ENCODE peak calls at places on chromosome 4, in nine cellular contexts. E is mammary epithelial cell, A is dorsolateral prefrontal cortex, X is HCT116, R is mucosa of descending colon, K is retinal pigment epithelial cell, V is aorta, I is fibroblast of mammary gland, P is left lung. H is an unnamed sample.

GRCh38 chr4:20393486-20394100 is 141.9 kb downstream of the SLIT2 start:
- DNase-seq in R (no peak), X (no peak), A (no peak), E (no peak), K (no peak), P (no peak), V (no peak), I (peak), H (no peak)

GRCh38 chr4:73674451-73674919 is 54.2 kb upstream of the RASSF6 start:
- DNase-seq in I (peak), K (no peak), R (no peak), X (no peak), E (peak), V (no peak), A (no peak), P (no peak), H (peak)

GRCh38 chr4:158255727-158256324 is 45.5 kb downstream of the TMEM144 start:
- DNase-seq in A (no peak), I (peak), P (no peak), R (peak), E (peak), V (no peak), K (no peak), X (peak), H (no peak)

GRCh38 chr4:97153042-97153441 is 990.2 kb downstream of the STPG2 start:
- DNase-seq in X (peak), V (no peak), P (no peak), K (peak), A (no peak), R (peak), E (peak), I (no peak), H (no peak)

GRCh38 chr4:3074846-3075651 is 568 bp downstream of the HTT start:
- DNase-seq in K (peak), A (peak), V (peak), P (peak), R (peak), X (peak), I (peak), E (peak), H (peak)

GRCh38 chr4:16889945-16890344 is 8.5 kb downstream of the LDB2 start:
- DNase-seq in A (no peak), R (no peak), E (no peak), V (no peak), K (no peak), I (no peak), X (no peak), P (no peak), H (no peak)

GRCh38 chr4:104020641-104021040 is 300.9 kb upstream of the TACR3 start:
- DNase-seq in X (no peak), P (no peak), E (no peak), K (no peak), R (no peak), A (no peak), V (no peak), I (no peak), H (no peak)

GRCh38 chr4:80043534-80043933 is 29.5 kb downstream of the ANTXR2 start:
- DNase-seq in E (no peak), X (no peak), A (no peak), I (no peak), R (no peak), K (no peak), P (no peak), V (no peak), H (no peak)

GRCh38 chr4:164012396-164013027 is 518.0 kb downstream of the TMA16 start:
- DNase-seq in E (peak), R (no peak), A (no peak), V (no peak), I (peak), X (peak), P (no peak), K (peak), H (no peak)

DNA sequence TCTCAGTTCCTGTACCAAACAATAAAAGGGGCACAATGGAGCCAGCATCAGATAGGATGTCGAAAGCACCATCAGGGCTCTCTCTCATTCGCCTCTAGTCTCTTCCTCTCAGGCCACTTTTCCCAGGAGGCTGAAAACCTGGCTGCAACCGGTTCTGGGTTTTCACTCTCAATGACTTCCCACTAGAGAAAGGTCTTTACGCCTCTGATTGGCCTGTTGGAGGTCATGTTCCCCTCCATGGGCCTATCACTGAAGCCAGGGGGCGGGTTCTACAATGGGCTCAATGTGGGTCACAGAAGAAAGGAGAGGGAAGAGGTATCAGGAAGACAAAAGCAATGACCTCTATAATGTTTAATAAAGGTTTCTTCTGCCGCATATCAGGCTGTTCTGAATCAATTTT is 29.3 kb downstream of the ZNF827 start:
- DNase-seq in X (no peak), A (no peak), K (no peak), P (no peak), I (peak), V (no peak), R (peak), E (peak), H (peak)
- H3K4me3 ChIP-seq in X (no peak), A (no peak), K (no peak), P (no peak), I (peak), V (no peak), R (no peak), E (no peak), H (peak)

DNA sequence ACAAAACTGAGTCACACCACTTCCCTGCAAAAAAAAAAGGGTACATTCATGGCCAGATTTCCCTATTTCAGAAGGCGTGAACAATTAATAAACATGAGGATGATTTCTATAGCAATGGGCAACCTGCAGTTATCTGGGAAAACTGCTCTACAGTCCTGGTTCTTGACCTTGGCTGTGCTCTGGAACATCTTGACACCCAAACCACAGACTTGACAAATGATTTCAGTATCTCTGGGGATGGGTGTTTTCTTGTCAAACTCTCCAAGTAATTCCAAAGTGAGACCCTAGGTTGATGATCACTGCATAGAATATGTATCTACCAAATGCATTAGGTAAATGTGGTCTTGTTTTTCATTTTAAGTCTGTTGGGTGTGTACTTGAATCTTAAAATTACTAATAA is 2.0 kb downstream of the DAPP1 start:
- DNase-seq in I (no peak), R (no peak), K (no peak), E (no peak), A (no peak), P (no peak), V (no peak), X (no peak), H (no peak)
- H3K4me3 ChIP-seq in I (no peak), R (no peak), K (no peak), E (no peak), A (no peak), P (no peak), V (no peak), X (no peak), H (no peak)

DNA sequence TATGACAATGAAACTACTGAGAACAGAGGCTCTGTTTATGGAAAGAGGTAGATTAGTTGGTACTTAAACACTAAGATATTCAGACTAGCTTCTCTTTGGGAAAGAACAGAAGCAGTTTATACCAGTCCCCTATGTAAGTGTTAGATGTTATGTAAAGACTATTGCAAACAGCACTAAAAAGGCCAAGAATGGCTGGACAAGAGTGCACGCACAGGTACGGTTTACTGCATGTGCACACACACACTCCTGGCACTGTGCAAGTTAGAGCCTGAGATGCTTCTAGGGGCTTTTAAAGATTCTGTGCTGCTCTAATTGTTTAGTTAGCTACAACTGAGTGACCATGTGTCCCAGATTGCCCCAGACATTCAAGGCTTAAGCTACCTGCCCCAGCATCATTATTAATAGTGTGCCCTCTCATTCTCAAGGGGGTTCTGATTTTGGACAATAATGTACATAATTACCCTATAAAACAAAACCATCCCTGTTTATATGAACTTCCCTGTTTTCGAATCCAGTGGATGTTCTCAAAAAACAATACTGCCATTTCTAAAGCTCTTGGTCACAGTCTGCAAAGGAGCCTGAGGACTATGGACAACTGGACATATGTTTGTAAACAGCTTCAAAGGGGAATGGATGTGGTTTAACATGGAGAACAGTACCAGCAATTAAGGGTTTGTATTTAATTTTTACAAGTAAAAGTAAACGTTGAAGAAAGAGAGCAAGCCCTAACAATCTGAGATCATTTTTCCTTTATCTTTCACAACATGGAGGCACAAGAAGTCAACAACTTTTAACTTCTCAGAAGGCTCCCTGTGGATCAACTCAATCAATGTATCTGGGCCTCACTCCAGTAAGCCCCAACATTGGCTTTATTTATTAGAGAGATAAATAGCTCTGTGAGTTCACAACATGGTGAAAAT is 2.0 kb downstream of the SETD7 start:
- DNase-seq in P (no peak), V (no peak), I (no peak), E (no peak), R (no peak), A (no peak), X (no peak), K (no peak), H (no peak)
- H3K4me3 ChIP-seq in P (peak), V (peak), I (peak), E (peak), R (no peak), A (peak), X (peak), K (peak), H (no peak)

DNA sequence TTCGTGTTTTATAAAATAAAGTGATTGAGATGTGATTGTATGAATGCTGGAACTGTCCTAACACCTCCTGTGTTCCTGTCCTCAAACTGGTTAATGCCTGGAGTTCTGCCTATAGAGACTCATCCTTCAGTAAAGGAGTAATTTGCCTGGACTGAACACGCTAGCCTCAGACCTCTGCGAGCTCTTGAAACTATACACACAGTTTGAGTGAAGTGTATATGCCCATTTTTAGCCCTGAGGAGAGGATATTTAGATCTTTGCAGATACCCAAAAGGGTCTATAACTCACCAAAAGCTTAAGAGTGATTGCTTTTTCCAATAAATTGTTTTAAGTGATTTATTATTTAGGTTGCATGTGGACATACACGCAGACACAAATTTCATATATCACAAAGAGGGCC is 29.9 kb upstream of the STIM2 start:
- DNase-seq in A (no peak), R (no peak), K (no peak), E (no peak), X (no peak), I (no peak), V (no peak), P (no peak), H (no peak)
- H3K4me3 ChIP-seq in A (no peak), R (no peak), K (no peak), E (no peak), X (no peak), I (no peak), V (no peak), P (no peak), H (no peak)

GRCh38 chr4:26866203-26866602 is 5.6 kb downstream of the STIM2 start:
- DNase-seq in K (no peak), A (no peak), I (no peak), R (no peak), P (no peak), X (no peak), V (no peak), E (no peak), H (no peak)

GRCh38 chr4:26864904-26865303 is 4.3 kb downstream of the STIM2 start:
- DNase-seq in E (no peak), I (no peak), K (no peak), X (no peak), P (no peak), A (no peak), V (no peak), R (no peak), H (no peak)

GRCh38 chr4:26870576-26871260 is 10.1 kb downstream of the STIM2 start:
- DNase-seq in P (no peak), A (no peak), X (no peak), I (no peak), R (no peak), K (no peak), V (no peak), E (no peak), H (no peak)

GRCh38 chr4:26866781-26867180 is 6.1 kb downstream of the STIM2 start:
- DNase-seq in V (no peak), E (no peak), K (no peak), R (no peak), A (no peak), I (no peak), X (no peak), P (no peak), H (no peak)

DNA sequence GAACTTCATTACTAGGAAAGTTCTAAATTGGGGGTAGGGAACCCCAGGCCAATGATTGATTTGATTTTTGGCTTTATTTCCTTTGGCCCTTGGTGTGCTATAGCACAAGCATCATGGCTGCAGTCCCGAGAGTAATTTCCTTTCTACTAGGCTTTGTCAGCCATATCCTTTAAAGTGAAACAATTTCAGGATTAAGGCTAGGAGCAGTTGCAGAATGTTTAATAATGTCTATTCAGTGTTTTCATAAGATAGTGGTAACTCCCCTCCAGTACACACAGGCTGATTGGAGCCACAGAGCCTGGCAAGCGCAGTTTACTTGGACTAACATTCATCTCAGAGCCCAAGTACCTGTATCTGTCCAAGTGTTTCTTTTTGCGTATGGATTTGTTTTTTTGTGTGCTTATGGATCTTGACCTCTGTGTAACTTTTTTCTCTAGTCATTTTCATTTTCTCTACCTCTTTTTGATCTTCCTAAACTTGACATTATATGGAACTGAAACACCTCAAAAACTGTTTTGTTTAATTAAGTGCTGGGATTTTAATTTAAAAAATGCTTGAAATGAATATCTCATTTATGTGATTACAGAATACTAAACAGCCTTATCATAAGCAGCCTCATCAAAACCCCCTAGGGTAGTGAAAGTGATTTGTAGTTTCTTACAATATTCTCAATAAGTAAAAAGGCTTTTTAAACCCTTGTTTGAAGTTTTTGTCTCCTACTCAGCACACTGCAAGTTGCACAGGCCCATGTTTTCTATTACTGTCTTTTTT is 7.5 kb downstream of the STIM2 start:
- DNase-seq in E (no peak), P (no peak), I (no peak), X (no peak), V (no peak), K (no peak), R (no peak), A (no peak), H (no peak)
- H3K4me3 ChIP-seq in E (no peak), P (no peak), I (no peak), X (no peak), V (no peak), K (no peak), R (no peak), A (no peak), H (no peak)

GRCh38 chr4:174037049-174037448 is 246.4 kb downstream of the FBXO8 start:
- DNase-seq in X (no peak), A (no peak), E (no peak), R (no peak), K (no peak), I (peak), V (no peak), P (no peak), H (no peak)

GRCh38 chr4:174036111-174036510 is 247.4 kb downstream of the FBXO8 start:
- DNase-seq in P (no peak), K (no peak), V (no peak), X (no peak), E (no peak), I (peak), R (no peak), A (no peak), H (no peak)

GRCh38 chr4:174038481-174038880 is 245.0 kb downstream of the FBXO8 start:
- DNase-seq in X (no peak), E (no peak), R (no peak), V (no peak), K (no peak), P (no peak), I (no peak), A (no peak), H (no peak)

GRCh38 chr4:174036563-174036962 is 246.9 kb downstream of the FBXO8 start:
- DNase-seq in I (no peak), E (no peak), P (no peak), K (no peak), R (no peak), V (no peak), A (no peak), X (no peak), H (no peak)

DNA sequence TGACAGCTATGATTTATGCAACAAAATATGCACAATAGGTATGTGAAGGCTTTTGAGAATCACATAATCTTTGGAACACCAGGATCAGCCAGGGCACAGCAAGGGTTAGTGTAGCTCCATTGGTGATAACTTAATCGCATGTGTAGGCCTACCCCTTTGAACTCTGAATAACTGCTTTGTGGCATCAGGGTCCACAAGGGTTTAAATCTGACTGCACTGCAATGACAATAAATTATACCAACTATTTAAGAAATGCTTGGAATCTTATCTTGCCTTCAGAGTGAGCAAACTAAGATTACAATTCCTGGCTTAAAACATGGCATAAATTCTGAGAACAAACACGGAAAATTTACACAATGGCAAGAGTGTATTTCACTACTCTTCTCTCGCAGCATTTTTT is 245.8 kb downstream of the FBXO8 start:
- DNase-seq in X (no peak), R (no peak), V (no peak), A (no peak), K (peak), P (no peak), E (no peak), I (no peak), H (no peak)
- H3K4me3 ChIP-seq in X (no peak), R (no peak), V (no peak), A (no peak), K (no peak), P (no peak), E (no peak), I (no peak), H (no peak)

GRCh38 chr4:138175337-138175794 is 66.8 kb downstream of the SLC7A11 start:
- DNase-seq in V (no peak), E (no peak), P (no peak), I (peak), R (peak), X (no peak), A (no peak), K (no peak), H (peak)
- H3K4me3 ChIP-seq in V (no peak), E (no peak), P (no peak), I (no peak), R (no peak), X (no peak), A (no peak), K (no peak), H (no peak)

GRCh38 chr4:86947494-86948120 is 12.8 kb downstream of the AFF1 start:
- DNase-seq in X (no peak), V (no peak), E (no peak), I (no peak), A (no peak), K (no peak), R (no peak), P (no peak), H (no peak)

GRCh38 chr4:86946868-86947493 is 12.2 kb downstream of the AFF1 start:
- DNase-seq in I (no peak), X (no peak), V (no peak), K (no peak), A (no peak), R (no peak), E (no peak), P (no peak), H (no peak)

GRCh38 chr4:86955888-86956451 is 21.2 kb downstream of the AFF1 start:
- DNase-seq in K (no peak), X (no peak), E (no peak), R (no peak), P (no peak), A (no peak), V (no peak), I (no peak), H (no peak)

GRCh38 chr4:86948276-86948675 is 13.5 kb downstream of the AFF1 start:
- DNase-seq in X (no peak), K (no peak), P (no peak), I (no peak), A (no peak), R (no peak), E (no peak), V (no peak), H (no peak)

DNA sequence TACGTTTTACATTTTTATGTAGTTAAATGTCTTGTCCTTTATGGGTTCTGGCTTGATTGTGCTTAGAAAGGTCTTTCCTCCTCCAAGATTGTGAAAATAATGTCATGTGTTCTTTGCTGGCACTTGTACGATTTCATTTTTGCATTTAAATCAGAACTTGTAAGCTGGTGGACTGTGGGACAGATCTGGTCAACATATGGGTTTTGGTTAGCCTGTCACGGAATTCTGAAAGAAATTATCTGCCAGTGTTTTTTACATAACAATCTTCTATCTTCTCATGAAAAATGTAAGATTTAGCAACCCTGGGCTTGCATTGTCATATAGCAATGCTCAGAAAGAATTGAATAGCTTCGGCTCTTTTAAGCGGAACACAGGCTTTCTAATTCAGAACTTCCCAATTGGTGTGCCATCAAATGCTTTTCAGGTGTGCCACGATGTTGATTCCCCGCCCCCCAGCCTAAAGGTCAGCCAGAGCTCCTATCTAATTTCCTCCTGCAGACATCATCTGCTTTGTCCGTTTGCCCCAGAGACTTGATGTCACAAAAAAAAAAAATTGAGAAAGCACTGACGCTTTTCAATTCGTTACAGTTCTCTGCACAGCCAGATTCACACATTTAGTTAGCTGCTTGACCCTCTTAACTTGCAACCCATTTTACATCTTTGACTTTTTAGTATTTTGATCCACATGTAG is 16.2 kb downstream of the AFF1 start:
- DNase-seq in A (no peak), K (no peak), X (no peak), V (no peak), E (no peak), R (no peak), P (no peak), I (no peak), H (no peak)
- H3K4me3 ChIP-seq in A (no peak), K (no peak), X (no peak), V (no peak), E (no peak), R (no peak), P (no peak), I (no peak), H (no peak)

H was measured in pancreas.